ENCODE peak calls at places on chromosome 22, in ten cellular contexts. D is K562, F is brain microvascular endothelial cell, V is A549, E is tibial artery, H is psoas muscle, G is cardiac fibroblast, Z is HFF-Myc, M is bronchial epithelial cell, K is tibial nerve. Q is an unnamed sample.

GRCh38 chr22:20406686-20407408 is 12.9 kb downstream of the ZNF74 start:
- DNase-seq in D (no peak), F (no peak), V (no peak), E (no peak), H (no peak), G (no peak), Z (no peak), M (no peak), K (no peak), Q (no peak)

GRCh38 chr22:27405672-27406388 is 395.7 kb downstream of the MN1 start:
- DNase-seq in D (peak; percentile 43), F (no peak), V (peak; percentile 55), E (peak; percentile 49), H (peak; percentile 65), G (peak; percentile 68), Z (no peak), M (peak; percentile 43), K (peak; percentile 17), Q (peak; percentile 52)

GRCh38 chr22:44928711-44929347 is 81.0 kb downstream of the PHF21B start:
- DNase-seq in D (no peak), F (no peak), V (no peak), E (no peak), H (no peak), G (no peak), Z (no peak), M (no peak), K (no peak), Q (no peak)

GRCh38 chr22:20111045-20111688 is 4.7 kb upstream of the RANBP1 start:
- DNase-seq in D (peak; percentile 82), F (no peak), V (peak; percentile 54), E (no peak), H (peak; percentile 9), G (peak; percentile 30), Z (no peak), M (peak; percentile 11), K (no peak), Q (no peak)

GRCh38 chr22:39243443-39244072 is 1.2 kb downstream of the PDGFB start:
- DNase-seq in D (no peak), F (no peak), V (peak; percentile 23), E (no peak), H (no peak), G (no peak), Z (no peak), M (no peak), K (no peak), Q (no peak)

GRCh38 chr22:46934746-46935491 is 172.5 kb downstream of the TBC1D22A start:
- DNase-seq in D (peak; percentile 90), F (peak; percentile 95), V (peak; percentile 23), E (no peak), H (peak; percentile 44), G (peak; percentile 82), Z (peak; percentile 29), M (peak; percentile 97), K (no peak), Q (peak; percentile 85)

GRCh38 chr22:20130739-20131592 is 638 bp upstream of the ZDHHC8 start:
- DNase-seq in D (peak; percentile 95), F (peak; percentile 68), V (no peak), E (peak; percentile 84), H (peak; percentile 92), G (peak; percentile 87), Z (no peak), M (peak; percentile 33), K (peak; percentile 79), Q (peak; percentile 64)

GRCh38 chr22:50694099-50694498 is 21.5 kb downstream of the SHANK3 start:
- DNase-seq in D (no peak), F (no peak), V (no peak), E (no peak), H (no peak), G (no peak), Z (no peak), M (peak; percentile 28), K (no peak), Q (peak; percentile 20)

GRCh38 chr22:40076702-40077645 is 82.2 kb downstream of the FAM83F start:
- DNase-seq in D (peak; percentile 45), F (no peak), V (no peak), E (no peak), H (no peak), G (no peak), Z (no peak), M (peak; percentile 28), K (no peak), Q (peak; percentile 9)

GRCh38 chr22:46357711-46358505 is 22.4 kb downstream of the TRMU start:
- DNase-seq in D (no peak), F (no peak), V (no peak), E (no peak), H (no peak), G (no peak), Z (no peak), M (no peak), K (no peak), Q (no peak)

GRCh38 chr22:45284705-45285305 is at the start of gene UPK3A:
- DNase-seq in D (no peak), F (no peak), V (peak; percentile 28), E (peak; percentile 42), H (peak; percentile 79), G (no peak), Z (no peak), M (no peak), K (no peak), Q (no peak)

GRCh38 chr22:40021401-40022000 is 26.7 kb downstream of the FAM83F start:
- DNase-seq in D (no peak), F (no peak), V (no peak), E (no peak), H (no peak), G (no peak), Z (no peak), M (no peak), K (no peak), Q (no peak)

GRCh38 chr22:27752771-27753170 is 48.8 kb downstream of the MN1 start:
- DNase-seq in D (no peak), F (peak; percentile 11), V (no peak), E (peak; percentile 75), H (peak; percentile 74), G (peak; percentile 60), Z (no peak), M (peak; percentile 91), K (no peak), Q (peak; percentile 85)

GRCh38 chr22:23898006-23898974 is 4.1 kb downstream of the MIF start:
- DNase-seq in D (no peak), F (no peak), V (no peak), E (no peak), H (no peak), G (no peak), Z (no peak), M (no peak), K (no peak), Q (no peak)

GRCh38 chr22:46054091-46054877 is 77.3 kb upstream of the WNT7B start:
- DNase-seq in D (no peak), F (no peak), V (no peak), E (peak; percentile 67), H (peak; percentile 75), G (peak; percentile 85), Z (no peak), M (no peak), K (peak; percentile 58), Q (peak; percentile 85)

GRCh38 chr22:24894220-24894975 is 52.1 kb downstream of the LHFPL7 start:
- DNase-seq in D (peak; percentile 22), F (peak; percentile 95), V (peak; percentile 85), E (peak; percentile 91), H (peak; percentile 81), G (peak; percentile 96), Z (peak; percentile 91), M (peak; percentile 98), K (peak; percentile 73), Q (peak; percentile 97)

GRCh38 chr22:19888131-19888746 is 33.6 kb upstream of the GNB1L start:
- DNase-seq in D (no peak), F (no peak), V (no peak), E (no peak), H (peak; percentile 10), G (no peak), Z (no peak), M (no peak), K (no peak), Q (no peak)

GRCh38 chr22:45468872-45469572 is 33.7 kb upstream of the FBLN1 start:
- DNase-seq in D (no peak), F (peak; percentile 28), V (no peak), E (peak; percentile 52), H (no peak), G (peak; percentile 62), Z (no peak), M (peak; percentile 78), K (no peak), Q (peak; percentile 83)

GRCh38 chr22:37284126-37284806 is 2.0 kb downstream of the CYTH4 start:
- DNase-seq in D (no peak), F (no peak), V (no peak), E (no peak), H (no peak), G (no peak), Z (no peak), M (no peak), K (no peak), Q (no peak)
- H3K4me3 ChIP-seq in D (no peak overlapping the region), F (no peak overlapping the region), V (no peak overlapping the region), E (peak overlapping the region; percentile 35), H (peak overlapping the region; percentile 45), G (no peak overlapping the region), Z (no peak overlapping the region), M (no peak overlapping the region), K (no peak overlapping the region), Q (no peak overlapping the region)

GRCh38 chr22:43421914-43422615 is 10.3 kb downstream of the MPPED1 start:
- DNase-seq in D (no peak), F (no peak), V (no peak), E (no peak), H (no peak), G (no peak), Z (no peak), M (no peak), K (no peak), Q (no peak)
- TF ChIP-seq CTCF in D (no peak), F (no peak), V (no peak), E (no peak), H (no peak), G (no peak), Z (no peak), M (no peak), K (no peak), Q (no peak)

DNA sequence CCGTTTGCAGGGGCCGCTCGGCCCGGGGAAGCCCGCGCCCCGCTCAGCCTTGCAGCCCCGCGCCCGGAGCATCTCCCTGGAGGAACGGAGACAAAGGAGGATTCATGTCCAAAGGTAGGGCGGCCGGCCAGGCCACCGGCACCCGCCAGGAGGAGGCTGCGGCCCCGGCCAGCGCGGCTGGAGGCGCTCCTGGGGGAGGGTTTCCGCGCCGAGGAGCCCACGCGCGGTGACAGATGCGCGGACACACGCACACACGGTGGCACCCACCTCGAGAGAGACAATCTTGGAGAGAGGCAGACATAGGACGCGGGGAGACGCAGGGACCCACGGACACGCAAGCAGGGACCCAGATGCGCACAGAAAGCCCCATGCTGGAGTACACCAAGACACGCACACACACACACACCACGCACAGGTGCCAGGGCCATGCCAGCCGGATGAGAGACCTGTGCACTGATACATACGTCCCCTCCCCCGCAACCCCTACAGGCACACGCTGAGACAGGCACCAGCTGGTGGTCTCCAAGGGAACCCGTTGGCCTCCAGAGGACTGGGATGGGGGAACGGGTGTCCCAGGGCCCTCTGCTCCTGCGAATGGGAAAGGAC is 7.8 kb downstream of the SEPTIN3 start:
- DNase-seq in D (no peak), F (no peak), V (no peak), E (no peak), H (no peak), G (no peak), Z (no peak), M (no peak), K (no peak), Q (no peak)
- H3K4me3 ChIP-seq in D (no peak overlapping the region), F (peak overlapping the region; percentile 5), V (peak overlapping the region; percentile 58), E (peak overlapping the region; percentile 50), H (peak overlapping the region; percentile 58), G (peak overlapping the region; percentile 11), Z (peak overlapping the region; percentile 7), M (peak overlapping the region; percentile 8), K (peak overlapping the region; percentile 53), Q (no peak overlapping the region)

GRCh38 chr22:41429946-41430332 is 16.7 kb downstream of the TOB2 start:
- DNase-seq in D (no peak), F (no peak), V (no peak), E (no peak), H (no peak), G (no peak), Z (no peak), M (no peak), K (no peak), Q (no peak)
- TF ChIP-seq CTCF in D (no peak), F (no peak), V (no peak), E (no peak), H (no peak), G (no peak), Z (no peak), M (no peak), K (no peak), Q (no peak)